ENCODE peak calls at places on chromosome 3, in eight cellular contexts. S is OCI-LY7; E is CD8-positive, alpha-beta T cell; U is aorta; D is naive thymus-derived CD4-positive, alpha-beta T cell; T is mesenchymal stem cell; W is right cardiac atrium; F is PC-3. Z is an unnamed sample. For H3K9me3 and H3K4me1, the result is how much of the 10 kb centered on the place peaks cover.

GRCh38 chr3:171874251-171874679 is 31.1 kb downstream of the TMEM212 start:
- DNase-seq in W (no peak), D (no peak), E (no peak), F (peak), S (no peak), U (no peak), T (peak), Z (no peak)

GRCh38 chr3:16113704-16114103 is 60.8 kb upstream of the GALNT15 start:
- DNase-seq in E (no peak), T (peak), D (no peak), U (no peak), W (no peak), S (no peak), F (peak), Z (no peak)

GRCh38 chr3:52268036-52268435 is 10.4 kb downstream of the WDR82 start:
- DNase-seq in E (no peak), D (no peak), T (no peak), F (peak), U (no peak), W (no peak), S (no peak), Z (no peak)

GRCh38 chr3:186318135-186318534 is 43.9 kb downstream of the DGKG start:
- DNase-seq in E (no peak), F (no peak), S (no peak), W (no peak), U (no peak), T (peak), D (no peak), Z (no peak)

GRCh38 chr3:65597225-65597951 is 441.3 kb downstream of the MAGI1 start:
- DNase-seq in W (peak), T (no peak), U (peak), S (no peak), E (no peak), D (no peak), F (no peak), Z (peak)

GRCh38 chr3:48190911-48191310 is 2.7 kb upstream of the CDC25A start:
- DNase-seq in D (no peak), W (no peak), E (no peak), F (no peak), U (no peak), S (no peak), T (no peak), Z (no peak)

GRCh38 chr3:16484216-16484615 is 29.3 kb downstream of the RFTN1 start:
- DNase-seq in W (no peak), S (no peak), T (peak), E (no peak), F (no peak), D (no peak), U (no peak), Z (no peak)

GRCh38 chr3:126773167-126773566 is 69.1 kb downstream of the CHCHD6 start:
- DNase-seq in T (no peak), D (no peak), E (no peak), W (no peak), U (no peak), S (no peak), F (peak), Z (no peak)

GRCh38 chr3:52849656-52850055 is 14.8 kb upstream of the MUSTN1 start:
- DNase-seq in S (no peak), E (no peak), T (no peak), D (no peak), F (no peak), U (no peak), W (peak), Z (no peak)

GRCh38 chr3:109023656-109024254 is 70.1 kb upstream of the GUCA1C start:
- DNase-seq in T (peak), E (no peak), D (peak), U (no peak), S (peak), W (no peak), F (peak), Z (no peak)

GRCh38 chr3:38031022-38031994 is 1.9 kb upstream of the PLCD1 start:
- DNase-seq in W (no peak), D (no peak), U (peak), E (no peak), F (peak), T (no peak), S (no peak), Z (no peak)

GRCh38 chr3:98482717-98483482 is 14.6 kb upstream of the OR5K2 start:
- DNase-seq in U (no peak), E (no peak), D (no peak), W (no peak), S (no peak), T (no peak), F (peak), Z (no peak)

GRCh38 chr3:191997579-191998268 is 536.8 kb downstream of the PYDC2 start:
- DNase-seq in U (no peak), F (no peak), S (no peak), D (no peak), E (no peak), W (no peak), T (no peak), Z (no peak)

GRCh38 chr3:192001217-192001616 is 540.3 kb downstream of the PYDC2 start:
- DNase-seq in F (no peak), W (no peak), U (no peak), S (no peak), E (no peak), D (no peak), T (no peak), Z (no peak)

DNA sequence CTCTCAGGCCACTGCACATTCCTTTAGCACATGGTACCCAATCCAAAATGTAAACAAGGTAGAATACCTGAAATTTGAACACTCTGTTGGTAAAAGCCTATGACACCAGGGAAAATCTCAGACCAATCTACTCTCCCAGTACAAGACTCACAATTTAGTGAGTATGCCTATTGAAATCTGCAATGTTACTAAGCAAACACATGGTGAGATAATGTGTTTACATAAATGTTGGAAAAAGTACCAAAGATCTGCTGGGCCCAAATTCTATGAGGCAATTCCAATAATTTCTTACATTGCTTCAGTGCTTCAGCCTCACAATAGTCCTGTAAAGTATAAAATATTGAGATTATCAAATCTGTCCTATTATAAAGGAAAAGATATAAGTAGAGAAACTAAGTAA is 536.1 kb downstream of the PYDC2 start:
- DNase-seq in F (no peak), E (no peak), D (no peak), S (no peak), U (no peak), T (no peak), W (no peak), Z (no peak)
- H3K9me3 ChIP-seq in F (under half), E (under half), D (under half), S (under half), U (under half), T (under half), W (under half), Z (under half)

DNA sequence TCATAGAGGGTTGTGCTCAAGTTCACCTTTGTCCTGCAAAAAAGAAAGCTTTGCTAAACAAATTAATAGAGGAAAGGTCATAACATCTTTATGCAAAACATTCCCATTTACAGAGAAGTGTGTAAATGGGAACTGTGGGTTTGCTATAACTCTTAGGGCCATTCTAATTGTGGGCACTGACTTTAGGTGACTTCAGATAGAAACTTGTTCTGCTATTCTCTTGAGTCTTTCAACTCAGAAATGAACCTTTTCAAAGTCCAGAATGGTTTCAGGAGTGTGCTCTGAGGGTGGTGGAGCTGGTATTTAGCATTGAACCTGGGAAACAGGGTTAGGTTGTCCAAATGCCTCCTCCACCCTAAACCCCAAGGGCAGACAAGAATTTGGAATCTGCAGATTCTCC is 34.0 kb downstream of the SPTSSB start:
- DNase-seq in D (no peak), T (no peak), E (no peak), F (no peak), U (no peak), S (no peak), W (no peak), Z (no peak)
- H3K4me3 ChIP-seq in D (no peak), T (no peak), E (no peak), F (no peak), U (no peak), S (no peak), W (no peak), Z (no peak)

GRCh38 chr3:30852833-30853232 is 41.6 kb downstream of the GADL1 start:
- DNase-seq in U (no peak), S (no peak), F (no peak), E (no peak), D (no peak), W (no peak), T (no peak), Z (no peak)

GRCh38 chr3:30858894-30859389 is 35.5 kb downstream of the GADL1 start:
- DNase-seq in E (no peak), U (no peak), F (no peak), T (no peak), W (no peak), D (no peak), S (no peak), Z (no peak)

GRCh38 chr3:30855390-30855789 is 39.1 kb downstream of the GADL1 start:
- DNase-seq in D (no peak), W (no peak), E (no peak), F (peak), S (no peak), T (no peak), U (no peak), Z (no peak)
- H3K4me1 ChIP-seq in D (under half), W (under half), E (under half), F (under half), S (under half), T (under half), U (under half), Z (under half)

GRCh38 chr3:13896473-13897154 is 16.7 kb upstream of the WNT7A start:
- DNase-seq in W (no peak), D (peak), F (peak), T (peak), E (no peak), S (peak), U (no peak), Z (no peak)
- H3K9me3 ChIP-seq in W (under half), D (under half), F (under half), T (under half), E (under half), S (under half), U (under half), Z (under half)

GRCh38 chr3:166405465-166405864 is 568.2 kb upstream of the BCHE start:
- DNase-seq in W (no peak), F (no peak), S (no peak), U (no peak), D (no peak), E (no peak), T (no peak), Z (no peak)
- H3K4me3 ChIP-seq in W (no peak), F (no peak), S (no peak), U (no peak), D (no peak), E (no peak), T (no peak), Z (no peak)

GRCh38 chr3:12960497-12960896 is 112.7 kb downstream of the IQSEC1 start:
- DNase-seq in S (no peak), T (no peak), U (no peak), F (no peak), E (no peak), W (no peak), D (no peak), Z (no peak)
- H3K4me1 ChIP-seq in S (under half), T (under half), U (under half), F (under half), E (half or more), W (half or more), D (under half), Z (under half)

GRCh38 chr3:21055015-21055414 is 696.0 kb downstream of the ZNF385D start:
- DNase-seq in E (no peak), U (no peak), F (no peak), W (no peak), D (no peak), S (no peak), T (no peak), Z (no peak)

GRCh38 chr3:21059409-21059808 is 691.6 kb downstream of the ZNF385D start:
- DNase-seq in S (no peak), W (no peak), E (no peak), F (no peak), D (no peak), T (no peak), U (no peak), Z (no peak)

GRCh38 chr3:21054064-21054463 is 696.9 kb downstream of the ZNF385D start:
- DNase-seq in E (no peak), D (no peak), W (no peak), S (no peak), U (no peak), F (no peak), T (no peak), Z (no peak)

DNA sequence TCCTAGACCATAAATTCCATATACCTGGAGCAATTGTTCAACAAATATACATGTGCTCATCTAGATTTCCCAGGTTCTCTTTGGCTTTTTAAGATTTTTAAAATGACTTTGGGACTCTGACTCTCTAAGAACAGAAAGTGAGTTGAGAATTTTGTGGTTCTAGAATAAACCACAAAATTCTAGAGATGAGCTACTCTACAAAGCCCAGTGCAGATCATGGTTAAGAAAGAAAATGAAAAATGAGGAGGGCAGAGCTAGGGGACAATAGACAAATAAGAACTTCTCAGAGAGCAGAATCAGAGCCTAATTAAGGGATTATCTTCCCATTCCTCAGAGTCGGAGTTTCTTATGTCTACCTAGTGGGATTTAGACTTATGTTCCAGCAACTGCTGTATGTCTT is 694.7 kb downstream of the ZNF385D start:
- DNase-seq in S (no peak), D (no peak), F (no peak), W (no peak), T (no peak), E (no peak), U (no peak), Z (no peak)
- H3K9me3 ChIP-seq in S (under half), D (under half), F (under half), W (under half), T (under half), E (under half), U (under half), Z (under half)

Z was measured in iPS DF 6.9.